ENCODE peak calls at places on chromosomes 7 and 10, in five cellular contexts. K is transverse colon, L is thyroid gland, I is coronary artery, U is brain microvascular endothelial cell. R is an unnamed sample.

GRCh38 chr7:106848851-106849442 is 16.1 kb upstream of the PIK3CG start:
- DNase-seq in U (peak; percentile 69), K (no peak), I (no peak), L (no peak), R (peak; percentile 65)

GRCh38 chr7:48351893-48352292 is 180.6 kb downstream of the ABCA13 start:
- DNase-seq in I (no peak), L (no peak), U (no peak), K (no peak), R (no peak)

GRCh38 chr10:29435809-29436501 is 147.1 kb downstream of the LYZL1 start:
- DNase-seq in I (no peak), L (no peak), U (no peak), K (no peak), R (no peak)

GRCh38 chr10:89980166-89980565 is 278.8 kb downstream of the KIF20B start:
- DNase-seq in U (no peak), K (no peak), L (no peak), I (no peak), R (no peak)

GRCh38 chr10:124453965-124454610 is 4.3 kb upstream of the NKX1-2 start:
- DNase-seq in L (no peak), K (no peak), I (no peak), U (no peak), R (no peak)

GRCh38 chr10:85600026-85600743 is 766.4 kb downstream of the GRID1 start:
- DNase-seq in L (no peak), K (no peak), U (no peak), I (no peak), R (no peak)

GRCh38 chr10:122307669-122308486 is 36.8 kb downstream of the BTBD16 start:
- DNase-seq in I (peak; percentile 87), U (peak; percentile 95), L (peak; percentile 30), K (peak; percentile 41), R (peak; percentile 76)

GRCh38 chr7:138000081-138000701 is 1.7 kb downstream of the CREB3L2 start:
- DNase-seq in L (peak; percentile 50), I (peak; percentile 91), U (peak; percentile 98), K (peak; percentile 58), R (peak; percentile 92)

DNA sequence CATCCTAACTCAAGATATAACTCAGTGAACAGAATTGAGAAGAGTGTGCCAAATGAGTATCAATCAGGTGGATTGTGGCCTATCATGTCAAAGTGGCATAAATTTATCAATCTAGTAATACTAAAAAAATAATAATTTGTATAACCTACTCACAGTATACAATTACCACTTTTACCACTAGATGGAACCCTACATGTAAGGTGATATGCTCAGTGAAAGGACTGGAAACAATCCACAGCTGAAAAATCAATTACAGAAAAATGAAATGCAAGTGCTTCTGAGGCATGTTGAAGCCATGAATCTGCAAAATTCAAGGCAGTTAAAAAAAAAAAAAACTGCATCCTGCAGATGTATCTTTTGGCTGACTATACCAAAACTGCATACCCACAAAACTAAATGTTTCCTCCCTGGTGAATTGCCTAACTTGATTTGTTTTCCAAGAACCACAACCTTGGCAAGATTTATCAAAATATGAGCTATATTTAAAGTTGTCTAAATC is 13.9 kb downstream of the ARHGAP19 start:
- DNase-seq in I (no peak), L (no peak), K (no peak), U (peak; percentile 46), R (peak; percentile 79)
- H3K27ac ChIP-seq in I (peak overlapping the region; percentile 9), L (no peak overlapping the region), K (no peak overlapping the region), U (peak overlapping the region; percentile 41), R (no peak overlapping the region)

DNA sequence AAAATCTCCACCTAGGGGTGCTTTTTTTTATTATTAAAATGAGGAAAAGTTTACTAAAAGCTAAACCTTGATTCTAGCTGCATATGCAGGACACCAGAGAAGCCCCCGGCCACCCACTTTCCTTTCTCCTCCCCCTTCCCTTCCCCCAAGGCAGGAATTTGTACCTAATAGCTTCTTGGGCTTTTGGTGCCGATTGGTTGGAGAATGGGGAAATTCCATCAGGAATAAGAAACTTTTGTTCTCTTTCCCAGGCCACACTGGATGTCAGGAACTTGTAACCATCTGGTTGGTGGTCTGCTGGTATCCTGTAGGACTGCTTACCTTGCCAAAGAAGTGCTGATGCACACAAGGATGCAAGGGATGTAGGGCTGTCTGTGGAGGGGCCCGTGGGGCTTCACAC is 16.7 kb upstream of the GPR37 start:
- DNase-seq in L (no peak), U (no peak), I (no peak), K (no peak), R (no peak)
- H3K27ac ChIP-seq in L (no peak overlapping the region), U (no peak overlapping the region), I (no peak overlapping the region), K (no peak overlapping the region), R (no peak overlapping the region)

DNA sequence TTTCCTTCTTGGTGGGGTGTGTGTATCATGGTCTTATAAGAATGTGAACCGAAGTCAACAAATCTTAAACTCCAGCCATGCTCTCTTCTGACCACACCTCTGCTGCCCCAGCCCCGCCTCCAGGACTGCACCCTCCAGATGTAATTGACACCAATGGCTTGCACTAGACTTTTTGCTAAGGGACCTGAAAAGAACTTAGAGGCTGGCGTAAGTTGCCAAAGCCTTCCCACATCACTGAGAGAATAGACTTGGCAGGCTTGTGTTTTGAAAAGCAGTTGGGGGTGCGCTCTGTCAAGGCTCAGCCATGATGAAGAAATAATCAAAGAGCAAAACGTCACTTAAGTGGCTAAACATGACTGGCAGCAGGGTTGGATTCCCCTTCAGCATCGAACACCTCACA is 195.3 kb upstream of the C7orf33 start:
- DNase-seq in I (no peak), L (no peak), K (no peak), U (no peak), R (no peak)
- H3K27ac ChIP-seq in I (no peak overlapping the region), L (no peak overlapping the region), K (no peak overlapping the region), U (no peak overlapping the region), R (no peak overlapping the region)

GRCh38 chr7:981793-982510 is 1.0 kb upstream of the CYP2W1 start:
- DNase-seq in U (no peak), I (no peak), K (no peak), L (no peak), R (no peak)

GRCh38 chr7:978416-979091 is 3.2 kb upstream of the COX19 start:
- DNase-seq in U (no peak), L (no peak), I (no peak), K (no peak), R (no peak)

GRCh38 chr7:977326-978048 is 2.1 kb upstream of the COX19 start:
- DNase-seq in K (peak; percentile 72), U (no peak), I (no peak), L (no peak), R (no peak)

GRCh38 chr7:978049-978346 is 2.6 kb upstream of the COX19 start:
- DNase-seq in L (no peak), K (no peak), U (no peak), I (no peak), R (no peak)

GRCh38 chr7:979886-980571 is 3.0 kb upstream of the CYP2W1 start:
- DNase-seq in I (no peak), K (no peak), L (peak; percentile 77), U (no peak), R (no peak)
- H3K27ac ChIP-seq in I (no peak overlapping the region), K (no peak overlapping the region), L (no peak overlapping the region), U (no peak overlapping the region), R (no peak overlapping the region)